ENCODE peak calls at places on chromosomes 1 and 21, in eight cellular contexts. One of them, this sample, is unnamed. For H3K4me1, the result is how much of the 10 kb centered on the place peaks cover.

GRCh38 chr1:174358344-174358743 is 89.4 kb upstream of the GPR52 start:
- DNase-seq in endodermal cell: no peak
- DNase-seq in fibroblast of lung: peak
- DNase-seq in body of pancreas: no peak
- DNase-seq in cardiac muscle cell: no peak
- DNase-seq in colonic mucosa: peak
- DNase-seq in left ventricle myocardium inferior: no peak
- DNase-seq in A549: no peak
- DNase-seq in this sample: no peak

GRCh38 chr1:183730107-183730724 is 74.7 kb upstream of the RGL1 start:
- DNase-seq in body of pancreas: no peak
- DNase-seq in cardiac muscle cell: no peak
- DNase-seq in left ventricle myocardium inferior: no peak
- DNase-seq in endodermal cell: no peak
- DNase-seq in colonic mucosa: no peak
- DNase-seq in A549: no peak
- DNase-seq in fibroblast of lung: no peak
- DNase-seq in this sample: no peak

GRCh38 chr1:115753830-115754229 is 14.7 kb downstream of the CASQ2 start:
- DNase-seq in endodermal cell: no peak
- DNase-seq in A549: no peak
- DNase-seq in colonic mucosa: no peak
- DNase-seq in left ventricle myocardium inferior: peak
- DNase-seq in cardiac muscle cell: no peak
- DNase-seq in body of pancreas: peak
- DNase-seq in fibroblast of lung: no peak
- DNase-seq in this sample: no peak

GRCh38 chr1:165764277-165764676 is 4.4 kb downstream of the TMCO1 start:
- DNase-seq in colonic mucosa: no peak
- DNase-seq in endodermal cell: no peak
- DNase-seq in A549: no peak
- DNase-seq in body of pancreas: no peak
- DNase-seq in cardiac muscle cell: no peak
- DNase-seq in fibroblast of lung: no peak
- DNase-seq in left ventricle myocardium inferior: no peak
- DNase-seq in this sample: no peak

GRCh38 chr1:115332813-115333608 is 5.0 kb downstream of the NGF start:
- DNase-seq in endodermal cell: no peak
- DNase-seq in A549: peak
- DNase-seq in left ventricle myocardium inferior: no peak
- DNase-seq in colonic mucosa: no peak
- DNase-seq in body of pancreas: no peak
- DNase-seq in cardiac muscle cell: peak
- DNase-seq in fibroblast of lung: peak
- DNase-seq in this sample: no peak

GRCh38 chr1:27724961-27725373 is 794 bp upstream of the FAM76A start:
- DNase-seq in fibroblast of lung: peak
- DNase-seq in endodermal cell: peak
- DNase-seq in left ventricle myocardium inferior: peak
- DNase-seq in A549: no peak
- DNase-seq in colonic mucosa: peak
- DNase-seq in body of pancreas: peak
- DNase-seq in cardiac muscle cell: peak
- DNase-seq in this sample: no peak

GRCh38 chr1:18426580-18426979 is 54.1 kb upstream of the KLHDC7A start:
- DNase-seq in left ventricle myocardium inferior: no peak
- DNase-seq in cardiac muscle cell: no peak
- DNase-seq in colonic mucosa: no peak
- DNase-seq in body of pancreas: no peak
- DNase-seq in fibroblast of lung: no peak
- DNase-seq in endodermal cell: peak
- DNase-seq in A549: no peak
- DNase-seq in this sample: no peak

GRCh38 chr1:84869750-84870149 is 23.3 kb downstream of the LPAR3 start:
- DNase-seq in left ventricle myocardium inferior: no peak
- DNase-seq in body of pancreas: no peak
- DNase-seq in endodermal cell: no peak
- DNase-seq in A549: no peak
- DNase-seq in fibroblast of lung: peak
- DNase-seq in cardiac muscle cell: peak
- DNase-seq in colonic mucosa: no peak
- DNase-seq in this sample: no peak

GRCh38 chr1:197374428-197374827 is 106.4 kb downstream of the CRB1 start:
- DNase-seq in cardiac muscle cell: no peak
- DNase-seq in body of pancreas: no peak
- DNase-seq in endodermal cell: no peak
- DNase-seq in left ventricle myocardium inferior: no peak
- DNase-seq in fibroblast of lung: no peak
- DNase-seq in A549: no peak
- DNase-seq in colonic mucosa: no peak
- DNase-seq in this sample: no peak

GRCh38 chr1:201536542-201536941 is 2.4 kb upstream of the NAV1 start:
- DNase-seq in left ventricle myocardium inferior: peak
- DNase-seq in colonic mucosa: no peak
- DNase-seq in A549: peak
- DNase-seq in cardiac muscle cell: peak
- DNase-seq in body of pancreas: no peak
- DNase-seq in fibroblast of lung: peak
- DNase-seq in endodermal cell: no peak
- DNase-seq in this sample: no peak

GRCh38 chr1:7679873-7680790 is 91.0 kb upstream of the VAMP3 start:
- DNase-seq in cardiac muscle cell: peak
- DNase-seq in left ventricle myocardium inferior: peak
- DNase-seq in endodermal cell: peak
- DNase-seq in body of pancreas: peak
- DNase-seq in colonic mucosa: peak
- DNase-seq in A549: peak
- DNase-seq in fibroblast of lung: peak
- DNase-seq in this sample: no peak

GRCh38 chr1:27618341-27619067 is 14.6 kb upstream of the AHDC1 start:
- DNase-seq in cardiac muscle cell: no peak
- DNase-seq in left ventricle myocardium inferior: no peak
- DNase-seq in endodermal cell: no peak
- DNase-seq in fibroblast of lung: no peak
- DNase-seq in colonic mucosa: no peak
- DNase-seq in body of pancreas: no peak
- DNase-seq in A549: no peak
- DNase-seq in this sample: no peak

GRCh38 chr21:42148097-42148496 is 70.8 kb upstream of the ABCG1 start:
- DNase-seq in body of pancreas: no peak
- DNase-seq in left ventricle myocardium inferior: no peak
- DNase-seq in A549: no peak
- DNase-seq in endodermal cell: peak
- DNase-seq in cardiac muscle cell: no peak
- DNase-seq in colonic mucosa: no peak
- DNase-seq in fibroblast of lung: no peak
- DNase-seq in this sample: no peak

GRCh38 chr1:171137580-171137979 is 46.9 kb downstream of the FMO3 start:
- DNase-seq in A549: no peak
- DNase-seq in colonic mucosa: no peak
- DNase-seq in fibroblast of lung: no peak
- DNase-seq in endodermal cell: no peak
- DNase-seq in cardiac muscle cell: peak
- DNase-seq in left ventricle myocardium inferior: no peak
- DNase-seq in body of pancreas: no peak
- DNase-seq in this sample: no peak

GRCh38 chr21:16633851-16634521 is 878.9 kb upstream of the CXADR start:
- DNase-seq in colonic mucosa: no peak
- DNase-seq in fibroblast of lung: peak
- DNase-seq in left ventricle myocardium inferior: no peak
- DNase-seq in body of pancreas: no peak
- DNase-seq in cardiac muscle cell: peak
- DNase-seq in endodermal cell: no peak
- DNase-seq in A549: no peak
- DNase-seq in this sample: no peak

GRCh38 chr21:33968082-33968997 is 52.7 kb upstream of the ATP5PO start:
- DNase-seq in colonic mucosa: no peak
- DNase-seq in A549: peak
- DNase-seq in body of pancreas: no peak
- DNase-seq in left ventricle myocardium inferior: no peak
- DNase-seq in fibroblast of lung: peak
- DNase-seq in cardiac muscle cell: peak
- DNase-seq in endodermal cell: peak
- DNase-seq in this sample: no peak
- H3K4me3 ChIP-seq in colonic mucosa: no peak
- H3K4me3 ChIP-seq in A549: no peak
- H3K4me3 ChIP-seq in body of pancreas: no peak
- H3K4me3 ChIP-seq in left ventricle myocardium inferior: no peak
- H3K4me3 ChIP-seq in fibroblast of lung: no peak
- H3K4me3 ChIP-seq in cardiac muscle cell: no peak
- H3K4me3 ChIP-seq in endodermal cell: no peak
- H3K4me3 ChIP-seq in this sample: peak

GRCh38 chr1:202954057-202954745 is 3.9 kb downstream of the ADIPOR1 start:
- DNase-seq in body of pancreas: no peak
- DNase-seq in fibroblast of lung: no peak
- DNase-seq in cardiac muscle cell: no peak
- DNase-seq in A549: no peak
- DNase-seq in colonic mucosa: no peak
- DNase-seq in left ventricle myocardium inferior: no peak
- DNase-seq in endodermal cell: no peak
- DNase-seq in this sample: no peak

GRCh38 chr1:202952818-202953217 is 5.3 kb downstream of the ADIPOR1 start:
- DNase-seq in left ventricle myocardium inferior: no peak
- DNase-seq in colonic mucosa: peak
- DNase-seq in endodermal cell: no peak
- DNase-seq in A549: no peak
- DNase-seq in cardiac muscle cell: peak
- DNase-seq in fibroblast of lung: peak
- DNase-seq in body of pancreas: no peak
- DNase-seq in this sample: no peak

GRCh38 chr1:202945483-202945882 is 12.6 kb downstream of the ADIPOR1 start:
- DNase-seq in A549: no peak
- DNase-seq in fibroblast of lung: no peak
- DNase-seq in colonic mucosa: no peak
- DNase-seq in left ventricle myocardium inferior: no peak
- DNase-seq in body of pancreas: no peak
- DNase-seq in cardiac muscle cell: no peak
- DNase-seq in endodermal cell: no peak
- DNase-seq in this sample: no peak

GRCh38 chr1:202953412-202953811 is 4.7 kb downstream of the ADIPOR1 start:
- DNase-seq in endodermal cell: no peak
- DNase-seq in cardiac muscle cell: no peak
- DNase-seq in left ventricle myocardium inferior: no peak
- DNase-seq in fibroblast of lung: no peak
- DNase-seq in A549: no peak
- DNase-seq in body of pancreas: no peak
- DNase-seq in colonic mucosa: no peak
- DNase-seq in this sample: no peak

GRCh38 chr1:202951437-202951836 is 6.7 kb downstream of the ADIPOR1 start:
- DNase-seq in left ventricle myocardium inferior: no peak
- DNase-seq in fibroblast of lung: no peak
- DNase-seq in cardiac muscle cell: no peak
- DNase-seq in colonic mucosa: no peak
- DNase-seq in endodermal cell: no peak
- DNase-seq in A549: no peak
- DNase-seq in body of pancreas: no peak
- DNase-seq in this sample: no peak
- H3K4me1 ChIP-seq in left ventricle myocardium inferior: half or more
- H3K4me1 ChIP-seq in fibroblast of lung: under half
- H3K4me1 ChIP-seq in cardiac muscle cell: under half
- H3K4me1 ChIP-seq in colonic mucosa: under half
- H3K4me1 ChIP-seq in endodermal cell: under half
- H3K4me1 ChIP-seq in A549: under half
- H3K4me1 ChIP-seq in body of pancreas: under half
- H3K4me1 ChIP-seq in this sample: under half

GRCh38 chr1:14944471-14944981 is 209.0 kb upstream of the TMEM51 start:
- DNase-seq in cardiac muscle cell: no peak
- DNase-seq in colonic mucosa: no peak
- DNase-seq in left ventricle myocardium inferior: no peak
- DNase-seq in endodermal cell: no peak
- DNase-seq in body of pancreas: no peak
- DNase-seq in A549: no peak
- DNase-seq in fibroblast of lung: no peak
- DNase-seq in this sample: no peak

GRCh38 chr1:14945132-14946010 is 208.2 kb upstream of the TMEM51 start:
- DNase-seq in colonic mucosa: peak
- DNase-seq in body of pancreas: no peak
- DNase-seq in fibroblast of lung: peak
- DNase-seq in endodermal cell: peak
- DNase-seq in cardiac muscle cell: peak
- DNase-seq in left ventricle myocardium inferior: peak
- DNase-seq in A549: no peak
- DNase-seq in this sample: peak

GRCh38 chr1:14946567-14947285 is 206.8 kb upstream of the TMEM51 start:
- DNase-seq in fibroblast of lung: peak
- DNase-seq in cardiac muscle cell: peak
- DNase-seq in endodermal cell: no peak
- DNase-seq in A549: no peak
- DNase-seq in colonic mucosa: peak
- DNase-seq in left ventricle myocardium inferior: peak
- DNase-seq in body of pancreas: no peak
- DNase-seq in this sample: peak

GRCh38 chr1:14947421-14947820 is 206.1 kb upstream of the TMEM51 start:
- DNase-seq in cardiac muscle cell: no peak
- DNase-seq in A549: no peak
- DNase-seq in body of pancreas: no peak
- DNase-seq in endodermal cell: no peak
- DNase-seq in left ventricle myocardium inferior: no peak
- DNase-seq in colonic mucosa: no peak
- DNase-seq in fibroblast of lung: no peak
- DNase-seq in this sample: no peak

GRCh38 chr1:14946011-14946359 is 207.6 kb upstream of the TMEM51 start:
- DNase-seq in left ventricle myocardium inferior: no peak
- DNase-seq in A549: no peak
- DNase-seq in cardiac muscle cell: no peak
- DNase-seq in colonic mucosa: no peak
- DNase-seq in body of pancreas: no peak
- DNase-seq in endodermal cell: no peak
- DNase-seq in fibroblast of lung: no peak
- DNase-seq in this sample: no peak
- H3K27ac ChIP-seq in left ventricle myocardium inferior: peak
- H3K27ac ChIP-seq in A549: no peak
- H3K27ac ChIP-seq in cardiac muscle cell: peak
- H3K27ac ChIP-seq in colonic mucosa: peak
- H3K27ac ChIP-seq in body of pancreas: peak
- H3K27ac ChIP-seq in endodermal cell: no peak
- H3K27ac ChIP-seq in fibroblast of lung: peak
- H3K27ac ChIP-seq in this sample: peak

DNA sequence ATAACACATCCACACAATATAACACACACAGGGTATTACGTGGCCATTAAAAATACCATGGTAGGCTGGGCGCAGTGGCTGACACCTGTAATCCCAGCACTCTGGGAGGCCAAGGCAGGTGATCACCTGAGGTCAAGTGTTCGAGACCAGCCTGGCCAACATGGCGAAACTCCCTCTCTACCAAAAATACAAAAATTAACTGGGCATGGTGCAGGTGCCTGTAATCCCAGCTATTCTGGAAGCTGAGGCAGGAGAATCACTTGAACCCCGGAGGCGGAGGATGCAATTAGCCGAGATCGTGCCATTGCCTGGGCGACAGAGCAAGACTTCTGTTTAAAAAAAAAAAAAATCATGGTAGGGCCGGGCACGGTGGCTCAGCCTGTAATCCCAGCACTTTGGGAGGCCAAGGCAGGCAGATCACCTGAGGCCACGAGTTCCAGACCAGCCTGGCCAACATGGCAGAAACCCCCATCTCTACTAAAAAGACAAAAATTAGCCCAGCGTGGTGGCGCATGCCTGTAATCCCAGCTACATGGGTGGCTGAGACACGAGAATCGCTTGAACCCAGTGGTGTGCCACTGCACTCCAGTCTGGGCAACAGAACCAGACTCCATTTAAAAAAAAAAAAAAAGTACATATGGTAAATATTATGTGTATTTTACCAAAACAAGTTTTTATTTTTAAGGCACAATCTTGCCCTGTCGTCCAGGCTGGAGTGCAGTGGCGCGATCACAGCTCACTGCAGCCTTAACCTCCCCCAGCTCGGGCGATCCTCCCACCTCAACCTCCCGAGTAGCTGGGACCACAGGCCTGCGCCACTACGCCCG is 24.0 kb upstream of the HPDL start:
- DNase-seq in A549: no peak
- DNase-seq in left ventricle myocardium inferior: peak
- DNase-seq in endodermal cell: no peak
- DNase-seq in body of pancreas: peak
- DNase-seq in cardiac muscle cell: no peak
- DNase-seq in fibroblast of lung: no peak
- DNase-seq in colonic mucosa: no peak
- DNase-seq in this sample: no peak
- H3K4me3 ChIP-seq in A549: peak
- H3K4me3 ChIP-seq in left ventricle myocardium inferior: peak
- H3K4me3 ChIP-seq in endodermal cell: peak
- H3K4me3 ChIP-seq in body of pancreas: peak
- H3K4me3 ChIP-seq in cardiac muscle cell: peak
- H3K4me3 ChIP-seq in fibroblast of lung: peak
- H3K4me3 ChIP-seq in colonic mucosa: peak
- H3K4me3 ChIP-seq in this sample: peak

This sample was measured in thoracic aorta.